ENCODE peak calls at places on chromosomes 11 and 22, in eight cellular contexts. One of them, this sample, is unnamed.

GRCh38 chr11:94148189-94148588 is 19.5 kb downstream of the PANX1 start:
- DNase-seq in AML-193: no peak
- DNase-seq in lung microvascular endothelial cell: no peak
- DNase-seq in Calu3: no peak
- DNase-seq in HCT116: no peak
- DNase-seq in hippocampal formation: no peak
- DNase-seq in foreskin fibroblast: peak
- DNase-seq in MM.1S: no peak
- DNase-seq in this sample: no peak

GRCh38 chr11:113593698-113594308 is 112.3 kb downstream of the TMPRSS5 start:
- DNase-seq in lung microvascular endothelial cell: no peak
- DNase-seq in Calu3: no peak
- DNase-seq in hippocampal formation: peak
- DNase-seq in MM.1S: no peak
- DNase-seq in foreskin fibroblast: no peak
- DNase-seq in HCT116: no peak
- DNase-seq in AML-193: no peak
- DNase-seq in this sample: no peak

GRCh38 chr11:46369458-46370152 is 11.9 kb upstream of the MDK start:
- DNase-seq in Calu3: peak
- DNase-seq in hippocampal formation: no peak
- DNase-seq in AML-193: peak
- DNase-seq in foreskin fibroblast: peak
- DNase-seq in MM.1S: peak
- DNase-seq in HCT116: peak
- DNase-seq in lung microvascular endothelial cell: peak
- DNase-seq in this sample: peak

GRCh38 chr11:101127348-101127698 is 2.3 kb downstream of the PGR start:
- DNase-seq in foreskin fibroblast: peak
- DNase-seq in Calu3: no peak
- DNase-seq in AML-193: no peak
- DNase-seq in HCT116: no peak
- DNase-seq in lung microvascular endothelial cell: no peak
- DNase-seq in MM.1S: peak
- DNase-seq in hippocampal formation: no peak
- DNase-seq in this sample: no peak

GRCh38 chr11:65423516-65424199 is 1.1 kb downstream of the NEAT1 start:
- DNase-seq in hippocampal formation: no peak
- DNase-seq in AML-193: peak
- DNase-seq in MM.1S: no peak
- DNase-seq in lung microvascular endothelial cell: peak
- DNase-seq in foreskin fibroblast: peak
- DNase-seq in HCT116: no peak
- DNase-seq in Calu3: no peak
- DNase-seq in this sample: peak

GRCh38 chr11:71109186-71109585 is 143.2 kb downstream of the SHANK2 start:
- DNase-seq in MM.1S: no peak
- DNase-seq in lung microvascular endothelial cell: no peak
- DNase-seq in Calu3: no peak
- DNase-seq in AML-193: no peak
- DNase-seq in hippocampal formation: no peak
- DNase-seq in foreskin fibroblast: no peak
- DNase-seq in HCT116: no peak
- DNase-seq in this sample: no peak

GRCh38 chr11:1924121-1924520 is 4.6 kb downstream of the TNNT3 start:
- DNase-seq in lung microvascular endothelial cell: no peak
- DNase-seq in MM.1S: no peak
- DNase-seq in Calu3: no peak
- DNase-seq in AML-193: no peak
- DNase-seq in foreskin fibroblast: no peak
- DNase-seq in hippocampal formation: no peak
- DNase-seq in HCT116: no peak
- DNase-seq in this sample: no peak

GRCh38 chr11:70024036-70024772 is 53.9 kb upstream of the ANO1 start:
- DNase-seq in Calu3: no peak
- DNase-seq in lung microvascular endothelial cell: no peak
- DNase-seq in MM.1S: no peak
- DNase-seq in AML-193: no peak
- DNase-seq in hippocampal formation: no peak
- DNase-seq in foreskin fibroblast: no peak
- DNase-seq in HCT116: no peak
- DNase-seq in this sample: no peak

GRCh38 chr11:84947970-84948600 is 679.1 kb downstream of the DLG2 start:
- DNase-seq in lung microvascular endothelial cell: no peak
- DNase-seq in HCT116: no peak
- DNase-seq in foreskin fibroblast: peak
- DNase-seq in hippocampal formation: no peak
- DNase-seq in Calu3: no peak
- DNase-seq in MM.1S: no peak
- DNase-seq in AML-193: no peak
- DNase-seq in this sample: no peak

GRCh38 chr22:32796865-32797573 is 4.5 kb upstream of the TIMP3 start:
- DNase-seq in MM.1S: peak
- DNase-seq in lung microvascular endothelial cell: peak
- DNase-seq in foreskin fibroblast: peak
- DNase-seq in AML-193: peak
- DNase-seq in Calu3: peak
- DNase-seq in HCT116: peak
- DNase-seq in hippocampal formation: peak
- DNase-seq in this sample: peak

GRCh38 chr11:48028909-48029685 is 48.7 kb downstream of the PTPRJ start:
- DNase-seq in HCT116: no peak
- DNase-seq in lung microvascular endothelial cell: peak
- DNase-seq in hippocampal formation: no peak
- DNase-seq in MM.1S: no peak
- DNase-seq in AML-193: no peak
- DNase-seq in foreskin fibroblast: peak
- DNase-seq in Calu3: no peak
- DNase-seq in this sample: no peak

GRCh38 chr11:33027846-33028536 is 11.4 kb upstream of the TCP11L1 start:
- DNase-seq in lung microvascular endothelial cell: no peak
- DNase-seq in HCT116: no peak
- DNase-seq in foreskin fibroblast: no peak
- DNase-seq in Calu3: no peak
- DNase-seq in AML-193: no peak
- DNase-seq in MM.1S: no peak
- DNase-seq in hippocampal formation: no peak
- DNase-seq in this sample: no peak

GRCh38 chr22:30286331-30286730 is 3.0 kb downstream of the CASTOR1 start:
- DNase-seq in hippocampal formation: no peak
- DNase-seq in MM.1S: no peak
- DNase-seq in lung microvascular endothelial cell: no peak
- DNase-seq in AML-193: no peak
- DNase-seq in foreskin fibroblast: no peak
- DNase-seq in HCT116: no peak
- DNase-seq in Calu3: no peak
- DNase-seq in this sample: no peak

GRCh38 chr11:8867856-8868705 is 42.9 kb upstream of the AKIP1 start:
- DNase-seq in hippocampal formation: no peak
- DNase-seq in foreskin fibroblast: peak
- DNase-seq in HCT116: no peak
- DNase-seq in AML-193: no peak
- DNase-seq in lung microvascular endothelial cell: peak
- DNase-seq in Calu3: peak
- DNase-seq in MM.1S: no peak
- DNase-seq in this sample: no peak

GRCh38 chr22:29520851-29521250 is 32.7 kb downstream of the THOC5 start:
- DNase-seq in HCT116: no peak
- DNase-seq in AML-193: no peak
- DNase-seq in Calu3: no peak
- DNase-seq in hippocampal formation: no peak
- DNase-seq in MM.1S: no peak
- DNase-seq in foreskin fibroblast: peak
- DNase-seq in lung microvascular endothelial cell: peak
- DNase-seq in this sample: no peak

GRCh38 chr22:30265851-30266444 is 703 bp downstream of the OSM start:
- DNase-seq in Calu3: no peak
- DNase-seq in lung microvascular endothelial cell: no peak
- DNase-seq in HCT116: no peak
- DNase-seq in foreskin fibroblast: no peak
- DNase-seq in AML-193: peak
- DNase-seq in hippocampal formation: peak
- DNase-seq in MM.1S: no peak
- DNase-seq in this sample: no peak

GRCh38 chr11:12090061-12090572 is 20.3 kb upstream of the MICAL2 start:
- DNase-seq in foreskin fibroblast: peak
- DNase-seq in lung microvascular endothelial cell: peak
- DNase-seq in HCT116: peak
- DNase-seq in AML-193: peak
- DNase-seq in MM.1S: no peak
- DNase-seq in Calu3: peak
- DNase-seq in hippocampal formation: no peak
- DNase-seq in this sample: peak

GRCh38 chr11:132296946-132297610 is 926.7 kb downstream of the NTM start:
- DNase-seq in lung microvascular endothelial cell: no peak
- DNase-seq in MM.1S: no peak
- DNase-seq in AML-193: no peak
- DNase-seq in HCT116: no peak
- DNase-seq in Calu3: no peak
- DNase-seq in hippocampal formation: no peak
- DNase-seq in foreskin fibroblast: no peak
- DNase-seq in this sample: no peak

GRCh38 chr22:23533328-23533762 is 46.7 kb downstream of the IGLL1 start:
- DNase-seq in Calu3: peak
- DNase-seq in AML-193: no peak
- DNase-seq in HCT116: no peak
- DNase-seq in MM.1S: peak
- DNase-seq in lung microvascular endothelial cell: peak
- DNase-seq in foreskin fibroblast: peak
- DNase-seq in hippocampal formation: no peak
- DNase-seq in this sample: no peak

GRCh38 chr22:49767355-49768062 is 60.2 kb downstream of the BRD1 start:
- DNase-seq in MM.1S: peak
- DNase-seq in Calu3: peak
- DNase-seq in hippocampal formation: no peak
- DNase-seq in AML-193: peak
- DNase-seq in HCT116: peak
- DNase-seq in lung microvascular endothelial cell: peak
- DNase-seq in foreskin fibroblast: peak
- DNase-seq in this sample: peak

GRCh38 chr11:34181254-34181653 is 75.8 kb downstream of the NAT10 start:
- DNase-seq in HCT116: no peak
- DNase-seq in AML-193: no peak
- DNase-seq in hippocampal formation: no peak
- DNase-seq in MM.1S: no peak
- DNase-seq in foreskin fibroblast: no peak
- DNase-seq in lung microvascular endothelial cell: no peak
- DNase-seq in Calu3: no peak
- DNase-seq in this sample: no peak

GRCh38 chr11:133956650-133957633 is at the start of gene IGSF9B:
- DNase-seq in foreskin fibroblast: peak
- DNase-seq in MM.1S: peak
- DNase-seq in lung microvascular endothelial cell: peak
- DNase-seq in Calu3: peak
- DNase-seq in HCT116: peak
- DNase-seq in AML-193: peak
- DNase-seq in hippocampal formation: peak
- DNase-seq in this sample: no peak

GRCh38 chr11:134537941-134538340 is 125.9 kb upstream of the B3GAT1 start:
- DNase-seq in foreskin fibroblast: no peak
- DNase-seq in HCT116: no peak
- DNase-seq in AML-193: no peak
- DNase-seq in hippocampal formation: no peak
- DNase-seq in MM.1S: no peak
- DNase-seq in Calu3: no peak
- DNase-seq in lung microvascular endothelial cell: no peak
- DNase-seq in this sample: no peak

GRCh38 chr11:70243912-70244652 is 26.4 kb upstream of the PPFIA1 start:
- DNase-seq in foreskin fibroblast: peak
- DNase-seq in lung microvascular endothelial cell: no peak
- DNase-seq in MM.1S: no peak
- DNase-seq in hippocampal formation: no peak
- DNase-seq in Calu3: no peak
- DNase-seq in HCT116: no peak
- DNase-seq in AML-193: no peak
- DNase-seq in this sample: no peak

GRCh38 chr22:24455751-24456426 is 28.5 kb downstream of the ADORA2A start:
- DNase-seq in Calu3: no peak
- DNase-seq in MM.1S: no peak
- DNase-seq in AML-193: no peak
- DNase-seq in HCT116: no peak
- DNase-seq in hippocampal formation: no peak
- DNase-seq in lung microvascular endothelial cell: peak
- DNase-seq in foreskin fibroblast: no peak
- DNase-seq in this sample: no peak

GRCh38 chr11:100297516-100297915 is 389.6 kb upstream of the ARHGAP42 start:
- DNase-seq in foreskin fibroblast: no peak
- DNase-seq in AML-193: no peak
- DNase-seq in MM.1S: no peak
- DNase-seq in lung microvascular endothelial cell: no peak
- DNase-seq in hippocampal formation: no peak
- DNase-seq in Calu3: no peak
- DNase-seq in HCT116: no peak
- DNase-seq in this sample: no peak

GRCh38 chr11:2780850-2781412 is 81.1 kb upstream of the KCNQ1OT1 start:
- DNase-seq in AML-193: no peak
- DNase-seq in lung microvascular endothelial cell: no peak
- DNase-seq in HCT116: no peak
- DNase-seq in Calu3: no peak
- DNase-seq in foreskin fibroblast: no peak
- DNase-seq in hippocampal formation: no peak
- DNase-seq in MM.1S: no peak
- DNase-seq in this sample: no peak

GRCh38 chr11:71447791-71448256 is 369 bp downstream of the DHCR7 start:
- DNase-seq in hippocampal formation: no peak
- DNase-seq in AML-193: no peak
- DNase-seq in Calu3: peak
- DNase-seq in foreskin fibroblast: no peak
- DNase-seq in HCT116: no peak
- DNase-seq in lung microvascular endothelial cell: no peak
- DNase-seq in MM.1S: peak
- DNase-seq in this sample: no peak

GRCh38 chr11:128776088-128776433 is 82.2 kb downstream of the FLI1 start:
- DNase-seq in MM.1S: no peak
- DNase-seq in hippocampal formation: no peak
- DNase-seq in lung microvascular endothelial cell: no peak
- DNase-seq in Calu3: no peak
- DNase-seq in HCT116: no peak
- DNase-seq in foreskin fibroblast: no peak
- DNase-seq in AML-193: no peak
- DNase-seq in this sample: no peak

GRCh38 chr11:97751952-97752351 is 1268.8 kb upstream of the CNTN5 start:
- DNase-seq in foreskin fibroblast: no peak
- DNase-seq in lung microvascular endothelial cell: no peak
- DNase-seq in hippocampal formation: no peak
- DNase-seq in Calu3: no peak
- DNase-seq in AML-193: no peak
- DNase-seq in HCT116: no peak
- DNase-seq in MM.1S: no peak
- DNase-seq in this sample: no peak

GRCh38 chr11:85236211-85236610 is 390.9 kb downstream of the DLG2 start:
- DNase-seq in lung microvascular endothelial cell: no peak
- DNase-seq in AML-193: no peak
- DNase-seq in Calu3: no peak
- DNase-seq in HCT116: no peak
- DNase-seq in MM.1S: no peak
- DNase-seq in hippocampal formation: no peak
- DNase-seq in foreskin fibroblast: no peak
- DNase-seq in this sample: no peak

GRCh38 chr11:129853508-129854228 is 38.0 kb downstream of the TMEM45B start:
- DNase-seq in Calu3: peak
- DNase-seq in AML-193: no peak
- DNase-seq in HCT116: no peak
- DNase-seq in hippocampal formation: no peak
- DNase-seq in lung microvascular endothelial cell: peak
- DNase-seq in foreskin fibroblast: peak
- DNase-seq in MM.1S: no peak
- DNase-seq in this sample: peak

GRCh38 chr22:20001082-20001638 is 15.5 kb downstream of the ARVCF start:
- DNase-seq in lung microvascular endothelial cell: peak
- DNase-seq in MM.1S: no peak
- DNase-seq in AML-193: no peak
- DNase-seq in foreskin fibroblast: no peak
- DNase-seq in hippocampal formation: no peak
- DNase-seq in HCT116: no peak
- DNase-seq in Calu3: no peak
- DNase-seq in this sample: no peak

GRCh38 chr11:30830666-30831065 is 244.5 kb upstream of the MPPED2 start:
- DNase-seq in Calu3: no peak
- DNase-seq in foreskin fibroblast: no peak
- DNase-seq in AML-193: no peak
- DNase-seq in lung microvascular endothelial cell: no peak
- DNase-seq in MM.1S: no peak
- DNase-seq in hippocampal formation: no peak
- DNase-seq in HCT116: no peak
- DNase-seq in this sample: no peak

This sample was measured in LoVo.